ENCODE peak calls at places on chromosomes 7 and 10, in ten cellular contexts. X is psoas muscle; O is mesendoderm; B is prostate gland; Q is mammary epithelial cell; N is aorta; K is IMR-90; R is hepatocyte; H is transverse colon; V is CD8-positive, alpha-beta T cell. E is an unnamed sample.
A peak's percentile ranks its signal among the peaks of the same experiment; 100 is the strongest.

GRCh38 chr10:120702032-120702431 is 149.1 kb upstream of the WDR11 start:
- DNase-seq in B (no peak), H (no peak), Q (no peak), K (no peak), R (no peak), N (no peak), X (no peak), O (no peak), V (no peak), E (no peak)

GRCh38 chr10:23081156-23081833 is 14.1 kb upstream of the MSRB2 start:
- DNase-seq in R (no peak), H (no peak), V (no peak), K (peak; percentile 3), N (no peak), X (no peak), O (no peak), Q (peak; percentile 27), B (peak; percentile 22), E (no peak)

GRCh38 chr10:127945335-127945734 is 38.4 kb downstream of the PTPRE start:
- DNase-seq in Q (peak; percentile 93), N (no peak), R (peak; percentile 80), B (peak; percentile 16), K (peak; percentile 17), X (no peak), H (peak; percentile 23), O (no peak), V (no peak), E (no peak)

GRCh38 chr7:139853576-139854511 is 24.8 kb downstream of the TBXAS1 start:
- DNase-seq in N (peak; percentile 50), B (peak; percentile 18), O (no peak), Q (peak; percentile 51), R (no peak), V (no peak), H (peak; percentile 44), X (no peak), K (peak; percentile 83), E (no peak)

GRCh38 chr7:39674391-39674790 is 51.0 kb downstream of the RALA start:
- DNase-seq in B (no peak), Q (no peak), O (no peak), N (no peak), H (no peak), R (no peak), X (no peak), V (no peak), K (peak; percentile 29), E (no peak)

GRCh38 chr7:143046334-143046935 is 5.7 kb upstream of the OR6V1 start:
- DNase-seq in O (no peak), K (no peak), N (no peak), R (no peak), H (no peak), X (no peak), V (no peak), Q (no peak), B (peak; percentile 68), E (no peak)

GRCh38 chr7:137325927-137326326 is 17.6 kb downstream of the PTN start:
- DNase-seq in N (no peak), R (peak; percentile 11), Q (no peak), K (no peak), B (no peak), X (no peak), O (no peak), V (no peak), H (no peak), E (no peak)

GRCh38 chr10:105974803-105975456 is 1189.6 kb downstream of the SORCS1 start:
- DNase-seq in K (peak; percentile 1), Q (peak; percentile 17), B (no peak), X (no peak), H (no peak), N (no peak), R (peak; percentile 57), O (peak; percentile 62), V (no peak), E (no peak)

DNA sequence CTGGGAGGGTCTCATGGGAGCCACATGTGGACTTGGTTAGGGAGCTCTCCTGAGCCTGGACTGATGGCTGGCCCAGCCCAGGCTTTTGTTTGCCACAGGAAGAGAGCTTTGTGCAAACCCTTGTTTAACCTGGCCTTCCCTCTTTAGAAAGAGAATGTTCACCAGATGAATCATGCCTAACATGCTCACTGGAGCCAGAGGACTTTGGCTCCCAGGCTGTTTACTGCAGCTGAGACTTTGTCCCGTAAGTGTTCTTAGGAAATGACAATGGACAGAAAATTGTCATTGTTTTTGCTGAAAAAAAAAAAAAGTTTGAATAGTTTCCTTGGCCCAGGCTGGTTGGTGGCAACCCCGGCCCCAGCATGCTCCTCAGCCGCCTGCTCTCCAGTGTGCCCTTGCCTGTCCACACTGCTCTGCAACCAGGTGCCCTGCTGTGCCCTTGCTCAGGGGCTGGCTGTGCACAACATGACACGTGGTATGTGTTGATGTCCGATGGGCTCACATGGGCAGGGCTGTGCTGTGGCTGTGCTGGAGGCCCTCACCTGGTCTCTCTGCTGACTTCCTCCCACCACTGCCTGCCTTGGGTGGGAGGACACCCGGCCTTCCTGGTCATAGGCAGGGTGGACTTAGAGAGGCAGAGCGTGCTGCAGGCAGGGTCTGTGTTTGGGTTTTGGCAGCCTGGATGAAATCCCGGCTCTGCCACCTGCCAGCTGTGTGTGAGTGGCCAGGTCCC is 215.3 kb upstream of the ZNF32 start:
- DNase-seq in V (no peak), B (no peak), H (peak; percentile 46), X (peak; percentile 68), Q (peak; percentile 27), O (no peak), K (peak; percentile 85), R (peak; percentile 74), N (peak; percentile 71), E (peak; percentile 69)
- H3K36me3 ChIP-seq in V (no peaks in the 10 kb centered on the region), B (no peaks in the 10 kb centered on the region), H (no peaks in the 10 kb centered on the region), X (no peaks in the 10 kb centered on the region), Q (no peaks in the 10 kb centered on the region), O (no peaks in the 10 kb centered on the region), K (no peaks in the 10 kb centered on the region), R (no peaks in the 10 kb centered on the region), N (no peaks in the 10 kb centered on the region), E (no peaks in the 10 kb centered on the region)

GRCh38 chr10:102713483-102713813 is 749 bp downstream of the ARL3 start:
- DNase-seq in Q (no peak), O (no peak), K (peak; percentile 19), V (no peak), X (no peak), R (no peak), N (no peak), H (no peak), B (no peak), E (no peak)

GRCh38 chr10:102714621-102715455 is at the start of gene SFXN2:
- DNase-seq in B (peak; percentile 51), N (no peak), X (no peak), K (no peak), V (peak; percentile 2), H (peak; percentile 47), O (no peak), R (peak; percentile 55), Q (no peak), E (peak; percentile 76)

GRCh38 chr10:102715880-102716279 is 1.4 kb downstream of the SFXN2 start:
- DNase-seq in X (no peak), N (no peak), B (no peak), Q (no peak), K (no peak), R (no peak), H (no peak), O (no peak), V (no peak), E (no peak)

GRCh38 chr10:102712843-102713242 is 1.4 kb downstream of the ARL3 start:
- DNase-seq in K (no peak), H (no peak), N (no peak), O (no peak), R (no peak), B (no peak), X (no peak), V (no peak), Q (no peak), E (no peak)

GRCh38 chr10:102713814-102714620 is at the start of gene ARL3:
- DNase-seq in R (peak; percentile 100), V (peak; percentile 79), N (peak; percentile 99), H (peak; percentile 98), B (peak; percentile 97), X (peak; percentile 99), Q (peak; percentile 99), O (peak; percentile 100), K (peak; percentile 98), E (peak; percentile 99)
- H3K4me1 ChIP-seq in R (peaks cover 23% of the 10 kb centered on the region), V (peaks cover 21% of the 10 kb centered on the region), N (no peaks in the 10 kb centered on the region), H (peaks cover 17% of the 10 kb centered on the region), B (no peaks in the 10 kb centered on the region), X (peaks cover 33% of the 10 kb centered on the region), Q (peaks cover 15% of the 10 kb centered on the region), O (peaks cover 22% of the 10 kb centered on the region), K (peaks cover 9% of the 10 kb centered on the region), E (peaks cover 13% of the 10 kb centered on the region)

GRCh38 chr7:134605978-134606923 is 40.4 kb upstream of the BPGM start:
- DNase-seq in V (peak; percentile 25), H (peak; percentile 61), R (peak; percentile 84), K (peak; percentile 67), B (peak; percentile 64), X (peak; percentile 67), O (peak; percentile 46), Q (no peak), N (peak; percentile 67), E (peak; percentile 47)

GRCh38 chr7:134599371-134599770 is 47.3 kb upstream of the BPGM start:
- DNase-seq in R (no peak), H (no peak), B (no peak), N (no peak), X (peak; percentile 57), Q (no peak), V (no peak), K (no peak), O (no peak), E (no peak)

GRCh38 chr7:134602921-134603394 is 43.7 kb upstream of the BPGM start:
- DNase-seq in B (no peak), X (no peak), N (no peak), K (peak; percentile 28), O (no peak), R (peak; percentile 7), Q (no peak), H (no peak), V (no peak), E (no peak)

GRCh38 chr7:134601459-134601858 is 45.2 kb upstream of the BPGM start:
- DNase-seq in H (no peak), K (no peak), N (no peak), B (no peak), O (no peak), V (no peak), X (no peak), R (no peak), Q (no peak), E (no peak)
- H3K36me3 ChIP-seq in H (no peaks in the 10 kb centered on the region), K (no peaks in the 10 kb centered on the region), N (no peaks in the 10 kb centered on the region), B (no peaks in the 10 kb centered on the region), O (no peaks in the 10 kb centered on the region), V (no peaks in the 10 kb centered on the region), X (no peaks in the 10 kb centered on the region), R (no peaks in the 10 kb centered on the region), Q (no peaks in the 10 kb centered on the region), E (no peaks in the 10 kb centered on the region)

DNA sequence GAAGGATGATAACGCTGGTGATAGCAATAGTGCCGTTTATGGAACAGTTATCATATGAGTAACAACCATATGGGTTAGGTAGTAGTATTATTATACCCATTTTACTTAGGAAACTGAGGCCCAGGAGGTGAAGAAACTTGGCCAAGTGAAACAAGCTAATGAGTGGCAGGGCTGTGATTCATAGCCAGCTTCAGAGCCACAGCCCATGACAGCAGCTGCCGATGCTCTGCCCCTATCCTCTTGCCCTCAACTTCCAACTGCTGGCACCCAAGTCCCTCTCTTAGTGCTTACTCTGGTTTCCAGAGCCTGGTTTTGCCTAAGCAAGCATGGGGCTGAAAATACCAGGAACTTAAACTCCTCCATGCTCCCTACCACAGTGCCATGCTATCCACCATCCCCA is 12.3 kb downstream of the SH3PXD2A start:
- DNase-seq in B (no peak), X (no peak), R (no peak), Q (no peak), H (no peak), O (no peak), N (no peak), K (no peak), V (no peak), E (no peak)
- H3K4me1 ChIP-seq in B (peaks cover 2% of the 10 kb centered on the region), X (peaks cover 81% of the 10 kb centered on the region), R (peaks cover 36% of the 10 kb centered on the region), Q (peaks cover 33% of the 10 kb centered on the region), H (peaks cover 69% of the 10 kb centered on the region), O (peaks cover 33% of the 10 kb centered on the region), N (peaks cover 2% of the 10 kb centered on the region), K (peaks cover 6% of the 10 kb centered on the region), V (peaks cover 15% of the 10 kb centered on the region), E (peaks cover 5% of the 10 kb centered on the region)

GRCh38 chr7:138510003-138510402 is 49.9 kb downstream of the TRIM24 start:
- DNase-seq in N (no peak), V (no peak), R (no peak), X (no peak), O (no peak), B (no peak), K (no peak), Q (no peak), H (no peak), E (no peak)
- H3K36me3 ChIP-seq in N (peaks cover 4% of the 10 kb centered on the region), V (peaks cover 9% of the 10 kb centered on the region), R (peaks cover 8% of the 10 kb centered on the region), X (no peaks in the 10 kb centered on the region), O (peaks cover 4% of the 10 kb centered on the region), B (no peaks in the 10 kb centered on the region), K (peaks cover 5% of the 10 kb centered on the region), Q (no peaks in the 10 kb centered on the region), H (no peaks in the 10 kb centered on the region), E (peaks cover 11% of the 10 kb centered on the region)